ENCODE peak calls at places on chromosomes 13 and 19, in nine cellular contexts. Y, I, Q, D, J, C, U, X and R are unnamed samples.

GRCh38 chr13:22173605-22174004 is 502.7 kb downstream of the FGF9 start:
- DNase-seq in Y (peak; percentile 66), J (no peak), C (no peak), I (no peak), Q (no peak), U (no peak), X (no peak), D (no peak), R (no peak)

GRCh38 chr13:45447050-45447661 is 17.6 kb upstream of the COG3 start:
- DNase-seq in D (no peak), Q (no peak), X (no peak), J (no peak), I (no peak), C (no peak), Y (no peak), U (no peak), R (no peak)

GRCh38 chr19:49196527-49197240 is 39.1 kb downstream of the TRPM4 start:
- DNase-seq in U (no peak), Y (no peak), Q (peak; percentile 34), C (no peak), D (no peak), X (no peak), J (peak; percentile 51), I (no peak), R (no peak)

GRCh38 chr13:71536201-71536600 is 330.8 kb downstream of the DACH1 start:
- DNase-seq in X (no peak), J (no peak), D (no peak), Y (no peak), I (no peak), C (no peak), Q (no peak), U (no peak), R (peak; percentile 25)

GRCh38 chr19:8044018-8044417 is 8.5 kb upstream of the CCL25 start:
- DNase-seq in D (no peak), I (no peak), U (no peak), C (no peak), J (no peak), Y (no peak), X (no peak), Q (no peak), R (no peak)

GRCh38 chr19:33484226-33484774 is 37.3 kb downstream of the PEPD start:
- DNase-seq in C (no peak), X (no peak), U (no peak), D (no peak), Y (no peak), I (no peak), Q (no peak), J (no peak), R (no peak)

GRCh38 chr19:16509141-16510061 is 13.2 kb downstream of the C19orf44 start:
- DNase-seq in J (peak; percentile 73), Q (no peak), D (no peak), X (no peak), C (no peak), U (no peak), Y (peak; percentile 12), I (no peak), R (no peak)

GRCh38 chr19:48506138-48506733 is 5.4 kb downstream of the LMTK3 start:
- DNase-seq in U (no peak), D (no peak), I (peak; percentile 69), J (no peak), Q (peak; percentile 38), Y (peak; percentile 56), X (no peak), C (no peak), R (peak; percentile 78)

GRCh38 chr13:19759669-19760068 is 23.1 kb downstream of the PSPC1 start:
- DNase-seq in J (no peak), X (no peak), Y (no peak), I (no peak), U (no peak), C (no peak), Q (no peak), D (no peak), R (no peak)

GRCh38 chr19:38921420-38922274 is 8.9 kb downstream of the SARS2 start:
- DNase-seq in Q (no peak), Y (no peak), U (no peak), I (no peak), D (no peak), X (no peak), J (peak; percentile 14), C (no peak), R (no peak)

GRCh38 chr13:97781891-97782305 is 171.6 kb upstream of the IPO5 start:
- DNase-seq in C (no peak), I (no peak), Y (no peak), U (no peak), D (no peak), Q (no peak), J (no peak), X (no peak), R (no peak)

GRCh38 chr13:112605531-112605990 is 17.6 kb upstream of the TUBGCP3 start:
- DNase-seq in Y (peak; percentile 27), I (peak; percentile 76), J (no peak), U (no peak), X (no peak), C (no peak), Q (no peak), D (no peak), R (peak; percentile 53)

GRCh38 chr19:30606114-30607050 is 234.2 kb downstream of the ZNF536 start:
- DNase-seq in C (no peak), U (no peak), X (no peak), Q (no peak), J (no peak), Y (no peak), D (no peak), I (no peak), R (no peak)

GRCh38 chr13:100363351-100363750 is 225.2 kb downstream of the GGACT start:
- DNase-seq in X (no peak), I (no peak), Q (no peak), J (no peak), U (no peak), Y (peak; percentile 42), C (peak; percentile 7), D (no peak), R (no peak)

GRCh38 chr13:111911141-111911720 is 155.7 kb upstream of the SOX1 start:
- DNase-seq in I (no peak), Y (no peak), U (no peak), D (no peak), C (no peak), Q (no peak), J (no peak), X (no peak), R (no peak)

GRCh38 chr19:4807188-4807587 is 15.7 kb downstream of the FEM1A start:
- DNase-seq in Y (no peak), X (no peak), D (no peak), I (no peak), J (no peak), U (no peak), C (no peak), Q (no peak), R (no peak)